ENCODE peak calls at places on chromosomes 5 and 9, in four cellular contexts. One of them, this sample, is unnamed.

GRCh38 chr9:87147803-87148202 is 200.5 kb upstream of the GAS1 start:
- DNase-seq in SK-N-SH: no peak
- DNase-seq in K562: no peak
- DNase-seq in HepG2: no peak
- DNase-seq in this sample: no peak

GRCh38 chr5:151719228-151719861 is 32.6 kb upstream of the SPARC start:
- DNase-seq in HepG2: peak; percentile 51
- DNase-seq in K562: no peak
- DNase-seq in SK-N-SH: no peak
- DNase-seq in this sample: no peak

GRCh38 chr5:133328800-133329199 is 277.0 kb downstream of the HSPA4 start:
- DNase-seq in K562: no peak
- DNase-seq in SK-N-SH: no peak
- DNase-seq in HepG2: no peak
- DNase-seq in this sample: no peak

GRCh38 chr9:130938652-130939404 is at the start of gene FIBCD1:
- DNase-seq in HepG2: no peak
- DNase-seq in SK-N-SH: peak; percentile 75
- DNase-seq in K562: peak; percentile 100
- DNase-seq in this sample: no peak

GRCh38 chr5:97133106-97133505 is 9.3 kb downstream of the LIX1 start:
- DNase-seq in SK-N-SH: no peak
- DNase-seq in K562: no peak
- DNase-seq in HepG2: no peak
- DNase-seq in this sample: no peak

GRCh38 chr5:112776301-112776856 is 38.7 kb downstream of the APC start:
- DNase-seq in K562: no peak
- DNase-seq in HepG2: no peak
- DNase-seq in SK-N-SH: no peak
- DNase-seq in this sample: no peak

GRCh38 chr5:71839049-71839834 is 120.2 kb downstream of the CARTPT start:
- DNase-seq in K562: no peak
- DNase-seq in SK-N-SH: peak; percentile 30
- DNase-seq in HepG2: no peak
- DNase-seq in this sample: no peak

GRCh38 chr5:148912714-148913398 is 86.4 kb downstream of the ADRB2 start:
- DNase-seq in K562: no peak
- DNase-seq in SK-N-SH: peak; percentile 15
- DNase-seq in HepG2: peak; percentile 16
- DNase-seq in this sample: peak; percentile 88

GRCh38 chr5:149345892-149346222 is 558 bp downstream of the GRPEL2 start:
- DNase-seq in SK-N-SH: no peak
- DNase-seq in HepG2: no peak
- DNase-seq in K562: no peak
- DNase-seq in this sample: no peak

GRCh38 chr9:114383866-114384231 is 3.9 kb downstream of the AKNA start:
- DNase-seq in HepG2: no peak
- DNase-seq in SK-N-SH: no peak
- DNase-seq in K562: no peak
- DNase-seq in this sample: no peak

GRCh38 chr9:114384836-114385411 is 2.9 kb downstream of the AKNA start:
- DNase-seq in SK-N-SH: no peak
- DNase-seq in K562: no peak
- DNase-seq in HepG2: no peak
- DNase-seq in this sample: no peak

GRCh38 chr9:114385412-114386181 is 2.2 kb downstream of the AKNA start:
- DNase-seq in K562: no peak
- DNase-seq in SK-N-SH: no peak
- DNase-seq in HepG2: peak; percentile 54
- DNase-seq in this sample: peak; percentile 75

GRCh38 chr9:114380988-114381387 is 6.8 kb downstream of the AKNA start:
- DNase-seq in SK-N-SH: no peak
- DNase-seq in HepG2: no peak
- DNase-seq in K562: no peak
- DNase-seq in this sample: no peak

DNA sequence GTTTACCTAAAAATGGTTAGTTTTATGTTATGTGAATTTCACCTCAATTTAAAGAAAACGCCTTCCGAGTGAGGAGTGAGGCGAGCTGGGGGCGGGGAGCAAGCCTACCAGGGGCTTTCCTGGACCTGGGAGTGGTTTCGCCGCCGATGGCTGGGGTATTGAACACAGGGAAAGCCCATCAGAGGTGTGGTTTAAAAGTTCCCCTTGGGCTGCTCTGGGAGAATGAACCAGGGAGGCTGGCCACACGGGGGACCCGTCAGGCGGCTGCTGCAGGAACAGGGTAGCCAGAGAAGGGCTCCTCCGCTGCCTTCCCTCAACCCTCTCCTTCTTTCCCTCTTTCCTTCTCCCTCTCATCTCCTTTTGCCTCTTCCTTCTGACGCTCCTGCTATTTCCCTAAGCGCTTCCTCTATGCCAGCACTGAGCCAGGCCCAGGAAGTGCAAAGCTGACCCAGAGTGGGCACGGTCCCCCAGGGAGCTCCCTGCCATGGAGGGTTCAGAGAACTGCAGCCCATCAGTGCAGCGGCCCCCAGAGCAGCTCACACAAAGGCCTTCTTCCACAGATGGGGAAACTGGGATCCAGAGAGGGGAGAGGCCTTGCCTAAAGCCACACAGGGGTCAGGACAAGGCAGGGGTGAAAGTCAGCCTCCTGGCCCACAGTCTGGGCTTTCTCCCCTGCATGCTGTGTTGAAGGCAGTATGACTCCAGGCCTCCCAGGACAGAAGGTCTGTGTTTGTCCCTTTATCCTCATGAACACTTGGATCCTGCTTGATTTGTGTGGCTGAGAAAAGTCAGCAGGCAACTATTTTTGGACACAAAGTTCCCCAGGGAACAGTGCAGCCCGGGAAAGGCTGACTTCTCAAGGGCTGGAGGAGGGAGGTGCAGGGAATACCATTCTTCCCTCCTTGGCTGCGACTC is 4.6 kb downstream of the AKNA start:
- DNase-seq in HepG2: no peak
- DNase-seq in K562: no peak
- DNase-seq in SK-N-SH: no peak
- DNase-seq in this sample: no peak
- TF ChIP-seq POLR2AphosphoS5 in HepG2: no peak
- TF ChIP-seq POLR2AphosphoS5 in K562: no peak
- TF ChIP-seq POLR2AphosphoS5 in SK-N-SH: no peak
- TF ChIP-seq POLR2AphosphoS5 in this sample: peak; percentile 20

GRCh38 chr5:76788362-76788761 is 30.5 kb upstream of the F2RL1 start:
- DNase-seq in SK-N-SH: no peak
- DNase-seq in HepG2: peak; percentile 29
- DNase-seq in K562: no peak
- DNase-seq in this sample: no peak

GRCh38 chr5:76790632-76791290 is 28.1 kb upstream of the F2RL1 start:
- DNase-seq in K562: no peak
- DNase-seq in SK-N-SH: peak; percentile 52
- DNase-seq in HepG2: peak; percentile 76
- DNase-seq in this sample: no peak

GRCh38 chr5:76789991-76790571 is 28.7 kb upstream of the F2RL1 start:
- DNase-seq in HepG2: no peak
- DNase-seq in K562: no peak
- DNase-seq in SK-N-SH: no peak
- DNase-seq in this sample: no peak

GRCh38 chr5:76794871-76795270 is 24.0 kb upstream of the F2RL1 start:
- DNase-seq in SK-N-SH: no peak
- DNase-seq in HepG2: no peak
- DNase-seq in K562: no peak
- DNase-seq in this sample: no peak

GRCh38 chr5:76791461-76791860 is 27.4 kb upstream of the F2RL1 start:
- DNase-seq in K562: no peak
- DNase-seq in SK-N-SH: no peak
- DNase-seq in HepG2: no peak
- DNase-seq in this sample: no peak
- H3K4me1 ChIP-seq in K562: no peaks in the 10 kb centered on the region
- H3K4me1 ChIP-seq in SK-N-SH: peaks cover 5% of the 10 kb centered on the region
- H3K4me1 ChIP-seq in HepG2: peaks cover 45% of the 10 kb centered on the region
- H3K4me1 ChIP-seq in this sample: no peaks in the 10 kb centered on the region

DNA sequence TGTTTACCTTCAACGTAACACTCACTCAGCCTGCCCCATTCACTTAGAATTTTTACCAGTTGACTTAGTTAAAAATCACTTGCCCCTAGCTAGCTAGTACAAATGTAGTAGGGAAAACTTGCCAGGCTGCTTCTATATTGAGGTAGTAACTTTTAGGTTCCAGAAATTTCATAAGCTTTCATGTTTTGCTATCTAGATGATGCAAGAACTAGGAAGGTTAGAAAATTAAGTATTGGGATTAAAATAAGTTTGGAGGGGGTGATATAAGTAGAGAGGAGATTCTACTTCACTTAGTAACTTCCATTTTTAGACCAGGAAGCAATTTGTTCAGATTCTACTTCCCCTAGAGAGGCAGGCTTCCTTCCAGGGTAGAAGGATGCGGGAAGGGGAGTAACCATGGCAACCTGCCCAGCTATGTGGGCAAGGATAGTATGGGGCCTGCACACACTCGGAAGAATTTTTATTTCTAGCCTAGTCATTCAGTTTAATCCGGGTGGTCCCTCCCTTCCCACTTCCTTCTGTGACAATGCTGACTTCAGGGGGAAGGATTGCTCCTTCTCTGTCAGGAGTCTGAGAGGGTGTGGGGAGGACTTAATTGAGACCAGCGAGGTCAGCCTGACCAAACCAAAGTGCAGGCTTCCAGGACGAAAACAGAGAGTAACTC is 4.2 kb downstream of the DAB2 start:
- DNase-seq in K562: no peak
- DNase-seq in HepG2: no peak
- DNase-seq in SK-N-SH: no peak
- DNase-seq in this sample: peak; percentile 46
- H3K4me3 ChIP-seq in K562: no peak overlapping the region
- H3K4me3 ChIP-seq in HepG2: no peak overlapping the region
- H3K4me3 ChIP-seq in SK-N-SH: no peak overlapping the region
- H3K4me3 ChIP-seq in this sample: no peak overlapping the region

DNA sequence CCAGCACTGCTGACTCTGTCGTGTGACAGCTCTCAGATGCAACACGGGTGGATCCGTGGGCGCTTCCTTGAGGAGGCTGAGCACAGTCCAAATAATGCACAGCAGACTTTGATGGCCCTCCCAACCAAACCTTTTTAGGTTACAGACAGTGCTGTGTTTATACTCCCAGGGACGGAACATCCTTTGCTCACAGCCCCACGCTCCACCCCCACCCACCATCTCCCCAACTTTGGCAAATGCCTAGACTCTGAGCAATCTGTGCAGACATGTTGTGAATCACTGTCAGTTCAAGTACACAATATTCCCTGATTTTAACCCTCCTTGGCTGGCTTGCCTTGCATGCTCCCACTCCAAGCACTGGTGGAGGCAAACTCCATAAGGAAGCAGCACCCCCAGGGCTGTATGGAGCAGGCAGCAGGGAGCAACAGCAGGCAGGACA is 324.6 kb downstream of the MLLT3 start:
- DNase-seq in K562: no peak
- DNase-seq in SK-N-SH: no peak
- DNase-seq in HepG2: no peak
- DNase-seq in this sample: no peak
- TF ChIP-seq POLR2AphosphoS5 in K562: no peak
- TF ChIP-seq POLR2AphosphoS5 in SK-N-SH: no peak
- TF ChIP-seq POLR2AphosphoS5 in HepG2: no peak
- TF ChIP-seq POLR2AphosphoS5 in this sample: no peak

GRCh38 chr9:81562221-81563019 is 126.9 kb downstream of the TLE1 start:
- DNase-seq in SK-N-SH: no peak
- DNase-seq in K562: no peak
- DNase-seq in HepG2: peak; percentile 73
- DNase-seq in this sample: peak; percentile 85
- H3K4me1 ChIP-seq in SK-N-SH: peaks cover 7% of the 10 kb centered on the region
- H3K4me1 ChIP-seq in K562: no peaks in the 10 kb centered on the region
- H3K4me1 ChIP-seq in HepG2: peaks cover 56% of the 10 kb centered on the region
- H3K4me1 ChIP-seq in this sample: peaks cover 3% of the 10 kb centered on the region